ENCODE peak calls at places on chromosomes 1 and 21, in ten cellular contexts. P is astrocyte, Q is endothelial cell of umbilical vein, U is lung, T is fibroblast of lung, S is OCI-LY7, F is psoas muscle, B is esophagus muscularis mucosa, R is body of pancreas, D is cardiac muscle cell. E is an unnamed sample.

GRCh38 chr1:224736619-224737352 is 120.7 kb downstream of the CNIH3 start:
- DNase-seq in P (peak; percentile 52), Q (no peak), U (no peak), T (peak; percentile 63), S (no peak), F (peak; percentile 40), B (no peak), R (no peak), D (peak; percentile 69), E (no peak)

GRCh38 chr21:24375201-24375600 is 1232.1 kb downstream of the MRPL39 start:
- DNase-seq in P (no peak), Q (no peak), U (no peak), T (no peak), S (no peak), F (no peak), B (no peak), R (peak; percentile 9), D (no peak), E (no peak)

GRCh38 chr1:199273837-199274379 is 635.1 kb downstream of the PTPRC start:
- DNase-seq in P (peak; percentile 60), Q (peak; percentile 40), U (no peak), T (peak; percentile 63), S (no peak), F (no peak), B (no peak), R (peak; percentile 68), D (peak; percentile 45), E (no peak)

GRCh38 chr1:215476541-215476940 is 90.6 kb upstream of the KCTD3 start:
- DNase-seq in P (peak; percentile 66), Q (no peak), U (no peak), T (peak; percentile 75), S (no peak), F (no peak), B (no peak), R (no peak), D (no peak), E (no peak)

GRCh38 chr21:25934130-25934529 is 199.4 kb downstream of the GABPA start:
- DNase-seq in P (peak; percentile 95), Q (no peak), U (no peak), T (peak; percentile 96), S (no peak), F (no peak), B (no peak), R (no peak), D (peak; percentile 82), E (no peak)

GRCh38 chr1:247216246-247216645 is 39.6 kb upstream of the VN1R5 start:
- DNase-seq in P (no peak), Q (no peak), U (no peak), T (no peak), S (no peak), F (no peak), B (no peak), R (no peak), D (no peak), E (no peak)

GRCh38 chr1:48055854-48056253 is 58.7 kb upstream of the TRABD2B start:
- DNase-seq in P (no peak), Q (no peak), U (no peak), T (no peak), S (no peak), F (no peak), B (no peak), R (peak; percentile 52), D (no peak), E (peak; percentile 37)

GRCh38 chr1:211579434-211580302 is 707 bp upstream of the SLC30A1 start:
- DNase-seq in P (no peak), Q (no peak), U (no peak), T (peak; percentile 54), S (peak; percentile 85), F (peak; percentile 81), B (peak; percentile 95), R (peak; percentile 93), D (no peak), E (peak; percentile 94)

DNA sequence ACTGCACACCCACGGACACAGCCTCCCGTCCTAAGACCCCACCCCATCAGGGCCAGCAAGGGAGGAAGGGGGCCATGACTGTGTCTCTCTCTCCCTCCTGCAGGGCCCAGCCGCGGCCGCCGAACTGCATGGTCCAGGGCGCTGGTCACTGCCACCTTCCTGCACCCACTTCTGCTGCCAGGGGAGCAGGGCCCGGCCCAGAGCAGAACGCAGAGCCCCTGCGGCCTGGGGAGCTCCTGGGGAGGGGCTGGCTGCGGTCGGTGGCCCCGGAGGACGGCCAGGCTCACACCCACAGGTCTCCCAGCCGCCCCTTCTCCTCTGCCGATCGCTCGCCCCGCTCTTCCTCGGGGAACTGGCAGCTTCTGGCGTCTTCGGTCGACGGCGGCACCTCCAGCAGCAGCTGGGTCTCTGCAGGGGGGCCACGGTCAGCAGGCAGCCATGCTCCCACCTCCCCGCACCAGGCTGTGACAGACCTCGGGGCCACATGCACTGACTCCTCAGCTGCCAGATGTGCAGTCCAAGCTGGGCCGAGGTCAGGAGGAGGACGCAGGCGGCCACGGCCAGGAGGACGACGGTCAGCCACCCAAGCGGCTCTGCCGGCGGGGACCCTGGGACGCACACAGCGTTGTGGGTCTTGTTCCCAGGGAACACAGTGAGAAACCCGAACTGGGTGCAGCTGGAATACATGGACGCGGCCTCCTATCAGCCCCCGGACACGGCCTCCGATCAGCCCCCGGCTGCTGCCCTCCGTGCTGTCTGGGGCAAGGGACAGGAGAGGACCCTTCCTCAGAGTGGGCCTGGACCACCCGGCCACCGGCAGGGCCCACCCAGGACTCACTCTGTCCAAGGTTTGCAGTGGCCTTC is 2.6 kb downstream of the TNFRSF18 start:
- DNase-seq in P (no peak), Q (no peak), U (no peak), T (no peak), S (no peak), F (peak; percentile 10), B (no peak), R (no peak), D (no peak), E (no peak)
- H3K4me1 ChIP-seq in P (peaks cover 22% of the 10 kb centered on the region), Q (no peaks in the 10 kb centered on the region), U (no peaks in the 10 kb centered on the region), T (peaks cover 3% of the 10 kb centered on the region), S (peaks cover 7% of the 10 kb centered on the region), F (peaks cover 14% of the 10 kb centered on the region), B (peaks cover 44% of the 10 kb centered on the region), R (peaks cover 26% of the 10 kb centered on the region), D (no peaks in the 10 kb centered on the region), E (no peaks in the 10 kb centered on the region)

GRCh38 chr1:213429642-213430041 is 378.6 kb downstream of the RPS6KC1 start:
- DNase-seq in P (no peak), Q (no peak), U (no peak), T (no peak), S (no peak), F (no peak), B (no peak), R (no peak), D (no peak), E (no peak)
- H3K9me3 ChIP-seq in P (no peaks in the 10 kb centered on the region), Q (no peaks in the 10 kb centered on the region), U (no peaks in the 10 kb centered on the region), T (no peaks in the 10 kb centered on the region), S (no peaks in the 10 kb centered on the region), F (no peaks in the 10 kb centered on the region), B (no peaks in the 10 kb centered on the region), R (no peaks in the 10 kb centered on the region), D (no peaks in the 10 kb centered on the region), E (no peaks in the 10 kb centered on the region)

DNA sequence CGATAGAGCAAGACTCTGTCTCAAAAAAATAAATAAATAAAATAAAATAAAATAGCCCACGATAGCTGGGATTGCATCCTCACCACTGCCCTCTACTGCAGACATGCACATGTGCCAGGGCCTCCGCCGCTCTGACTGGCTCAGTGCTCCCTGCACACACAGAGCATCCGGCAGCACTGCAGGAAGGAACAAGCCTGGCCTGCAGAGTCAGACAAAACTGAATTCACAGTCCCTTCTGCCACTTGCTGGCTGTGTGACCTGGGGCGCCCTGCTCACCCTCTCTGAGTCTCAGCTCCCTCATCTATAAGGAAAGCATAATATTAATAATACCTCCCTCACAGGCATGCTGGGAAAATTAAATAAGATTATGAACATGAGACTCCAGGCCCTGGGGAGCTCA is 35.4 kb downstream of the CSMD2 start:
- DNase-seq in P (no peak), Q (no peak), U (no peak), T (no peak), S (no peak), F (no peak), B (no peak), R (no peak), D (no peak), E (no peak)
- TF ChIP-seq CTCF in P (no peak), Q (no peak), U (no peak), T (no peak), S (no peak), F (no peak), B (no peak), R (no peak), D (no peak), E (no peak)

DNA sequence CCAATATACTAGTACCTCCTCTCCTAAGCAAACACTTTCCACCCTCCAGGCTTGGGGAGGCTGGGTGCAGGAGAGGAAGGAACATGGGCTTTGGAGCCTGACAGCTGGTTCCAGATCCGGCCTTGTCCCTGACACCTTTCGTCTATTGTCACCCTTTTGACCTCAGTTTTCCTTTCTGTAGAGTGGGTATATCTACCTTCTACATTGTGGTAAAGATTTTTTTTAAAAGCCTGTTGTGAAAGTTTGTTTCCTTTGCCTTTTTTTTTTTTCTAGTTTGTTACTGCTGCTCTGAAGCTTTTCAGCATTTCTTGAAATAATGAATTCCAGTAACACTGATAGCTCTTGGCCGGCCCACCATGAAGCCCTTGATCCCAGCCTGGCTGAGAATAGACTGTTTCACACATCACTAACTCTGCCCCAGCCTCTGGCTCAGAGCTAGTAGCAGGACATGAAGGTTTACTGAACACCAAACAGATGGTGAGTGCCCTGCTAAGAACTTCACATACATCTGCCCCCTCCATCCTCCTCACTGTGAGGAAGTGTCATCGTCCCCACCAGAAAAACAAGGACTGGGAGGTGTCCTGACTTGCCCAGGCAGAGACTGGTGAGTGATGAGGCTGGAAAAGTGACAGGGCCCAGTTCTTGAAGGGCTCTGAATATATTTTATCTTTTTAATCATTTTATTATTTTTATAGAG is 33.1 kb upstream of the ID3 start:
- DNase-seq in P (no peak), Q (no peak), U (no peak), T (no peak), S (peak; percentile 83), F (no peak), B (no peak), R (no peak), D (no peak), E (no peak)
- H3K4me1 ChIP-seq in P (peaks cover 9% of the 10 kb centered on the region), Q (no peaks in the 10 kb centered on the region), U (no peaks in the 10 kb centered on the region), T (no peaks in the 10 kb centered on the region), S (peaks cover 100% of the 10 kb centered on the region), F (peaks cover 33% of the 10 kb centered on the region), B (peaks cover 12% of the 10 kb centered on the region), R (peaks cover 32% of the 10 kb centered on the region), D (peaks cover 27% of the 10 kb centered on the region), E (peaks cover 12% of the 10 kb centered on the region)

E was measured in Caco-2.